ENCODE peak calls at places on chromosomes 11 and 22, in four cellular contexts. One of them, this sample, is unnamed.

GRCh38 chr22:42892571-42893316 is 35.7 kb upstream of the ARFGAP3 start:
- DNase-seq in neuronal stem cell: no peak
- DNase-seq in IMR-90: no peak
- DNase-seq in mesenchymal stem cell: no peak
- DNase-seq in this sample: no peak

GRCh38 chr22:47201186-47201995 is 438.9 kb downstream of the TBC1D22A start:
- DNase-seq in mesenchymal stem cell: no peak
- DNase-seq in IMR-90: no peak
- DNase-seq in neuronal stem cell: no peak
- DNase-seq in this sample: no peak

GRCh38 chr11:90453525-90453924 is 230.7 kb upstream of the CHORDC1 start:
- DNase-seq in IMR-90: no peak
- DNase-seq in neuronal stem cell: no peak
- DNase-seq in mesenchymal stem cell: no peak
- DNase-seq in this sample: no peak

GRCh38 chr11:121582296-121582695 is 129.5 kb upstream of the SORL1-AS1 start:
- DNase-seq in neuronal stem cell: no peak
- DNase-seq in mesenchymal stem cell: peak; percentile 36
- DNase-seq in IMR-90: no peak
- DNase-seq in this sample: no peak

GRCh38 chr11:46112961-46113617 is 8.2 kb downstream of the PHF21A start:
- DNase-seq in mesenchymal stem cell: peak; percentile 71
- DNase-seq in neuronal stem cell: peak; percentile 35
- DNase-seq in IMR-90: peak; percentile 68
- DNase-seq in this sample: peak; percentile 64

GRCh38 chr11:44637477-44637876 is 72.0 kb downstream of the CD82 start:
- DNase-seq in IMR-90: no peak
- DNase-seq in mesenchymal stem cell: no peak
- DNase-seq in neuronal stem cell: no peak
- DNase-seq in this sample: no peak

GRCh38 chr11:11978792-11979486 is 29.5 kb downstream of the DKK3 start:
- DNase-seq in neuronal stem cell: no peak
- DNase-seq in IMR-90: peak; percentile 80
- DNase-seq in mesenchymal stem cell: peak; percentile 88
- DNase-seq in this sample: no peak

GRCh38 chr22:49956914-49957825 is 3.4 kb upstream of the PIM3 start:
- DNase-seq in IMR-90: no peak
- DNase-seq in mesenchymal stem cell: no peak
- DNase-seq in neuronal stem cell: no peak
- DNase-seq in this sample: no peak

GRCh38 chr11:66979336-66979980 is 4.4 kb downstream of the C11orf86 start:
- DNase-seq in mesenchymal stem cell: no peak
- DNase-seq in IMR-90: no peak
- DNase-seq in neuronal stem cell: no peak
- DNase-seq in this sample: no peak

GRCh38 chr11:70661763-70662501 is 263.6 kb downstream of the CTTN start:
- DNase-seq in IMR-90: peak; percentile 43
- DNase-seq in mesenchymal stem cell: peak; percentile 54
- DNase-seq in neuronal stem cell: peak; percentile 43
- DNase-seq in this sample: no peak

GRCh38 chr11:98411777-98412176 is 609.0 kb upstream of the CNTN5 start:
- DNase-seq in neuronal stem cell: peak; percentile 14
- DNase-seq in mesenchymal stem cell: no peak
- DNase-seq in IMR-90: no peak
- DNase-seq in this sample: no peak

GRCh38 chr11:73143126-73143838 is 1.2 kb upstream of the FCHSD2 start:
- DNase-seq in neuronal stem cell: no peak
- DNase-seq in IMR-90: peak; percentile 58
- DNase-seq in mesenchymal stem cell: peak; percentile 67
- DNase-seq in this sample: no peak

GRCh38 chr22:31248965-31249940 is 37.2 kb downstream of the LIMK2 start:
- DNase-seq in neuronal stem cell: no peak
- DNase-seq in IMR-90: no peak
- DNase-seq in mesenchymal stem cell: no peak
- DNase-seq in this sample: no peak

GRCh38 chr11:94058630-94059029 is 37.5 kb downstream of the HEPHL1 start:
- DNase-seq in mesenchymal stem cell: no peak
- DNase-seq in IMR-90: no peak
- DNase-seq in neuronal stem cell: no peak
- DNase-seq in this sample: no peak

GRCh38 chr11:16871368-16871767 is 132.9 kb downstream of the C11orf58 start:
- DNase-seq in mesenchymal stem cell: peak; percentile 51
- DNase-seq in neuronal stem cell: no peak
- DNase-seq in IMR-90: no peak
- DNase-seq in this sample: peak; percentile 35

GRCh38 chr11:106236295-106236694 is 158.8 kb downstream of the AASDHPPT start:
- DNase-seq in mesenchymal stem cell: no peak
- DNase-seq in IMR-90: no peak
- DNase-seq in neuronal stem cell: no peak
- DNase-seq in this sample: no peak

GRCh38 chr11:34987617-34988016 is 71.2 kb downstream of the PDHX start:
- DNase-seq in mesenchymal stem cell: peak; percentile 47
- DNase-seq in neuronal stem cell: no peak
- DNase-seq in IMR-90: peak; percentile 62
- DNase-seq in this sample: no peak

GRCh38 chr11:112118176-112118575 is 31.5 kb downstream of the SDHD start:
- DNase-seq in mesenchymal stem cell: no peak
- DNase-seq in IMR-90: no peak
- DNase-seq in neuronal stem cell: no peak
- DNase-seq in this sample: no peak

GRCh38 chr11:108122166-108122628 is 830 bp downstream of the ACAT1 start:
- DNase-seq in mesenchymal stem cell: peak; percentile 56
- DNase-seq in IMR-90: no peak
- DNase-seq in neuronal stem cell: no peak
- DNase-seq in this sample: no peak

GRCh38 chr11:91859666-91860065 is 365.0 kb upstream of the FAT3 start:
- DNase-seq in IMR-90: no peak
- DNase-seq in neuronal stem cell: no peak
- DNase-seq in mesenchymal stem cell: no peak
- DNase-seq in this sample: no peak

GRCh38 chr11:93908689-93909088 is 58.3 kb upstream of the VSTM5 start:
- DNase-seq in mesenchymal stem cell: peak; percentile 56
- DNase-seq in neuronal stem cell: no peak
- DNase-seq in IMR-90: peak; percentile 91
- DNase-seq in this sample: peak; percentile 7

GRCh38 chr11:11261629-11262028 is 91.4 kb downstream of the CSNK2A3 start:
- DNase-seq in neuronal stem cell: no peak
- DNase-seq in IMR-90: no peak
- DNase-seq in mesenchymal stem cell: no peak
- DNase-seq in this sample: no peak

GRCh38 chr11:36478700-36479329 is 31.3 kb downstream of the TRAF6 start:
- DNase-seq in mesenchymal stem cell: peak; percentile 73
- DNase-seq in IMR-90: peak; percentile 59
- DNase-seq in neuronal stem cell: peak; percentile 45
- DNase-seq in this sample: peak; percentile 57

GRCh38 chr11:45048870-45049825 is 97.3 kb upstream of the PRDM11 start:
- DNase-seq in mesenchymal stem cell: no peak
- DNase-seq in IMR-90: peak; percentile 11
- DNase-seq in neuronal stem cell: no peak
- DNase-seq in this sample: no peak

GRCh38 chr11:120573756-120574354 is 62.3 kb downstream of the GRIK4 start:
- DNase-seq in mesenchymal stem cell: no peak
- DNase-seq in IMR-90: no peak
- DNase-seq in neuronal stem cell: no peak
- DNase-seq in this sample: no peak

GRCh38 chr11:19952101-19952605 is 208.1 kb downstream of the DBX1 start:
- DNase-seq in IMR-90: no peak
- DNase-seq in mesenchymal stem cell: no peak
- DNase-seq in neuronal stem cell: no peak
- DNase-seq in this sample: no peak

GRCh38 chr11:35887737-35888136 is 56.1 kb upstream of the LDLRAD3 start:
- DNase-seq in mesenchymal stem cell: no peak
- DNase-seq in neuronal stem cell: no peak
- DNase-seq in IMR-90: no peak
- DNase-seq in this sample: no peak

GRCh38 chr22:20803696-20804324 is 29.9 kb downstream of the SERPIND1 start:
- DNase-seq in neuronal stem cell: peak; percentile 20
- DNase-seq in mesenchymal stem cell: peak; percentile 50
- DNase-seq in IMR-90: peak; percentile 44
- DNase-seq in this sample: peak; percentile 60

GRCh38 chr11:17876827-17877226 is 136.0 kb downstream of the SERGEF start:
- DNase-seq in IMR-90: no peak
- DNase-seq in neuronal stem cell: no peak
- DNase-seq in mesenchymal stem cell: no peak
- DNase-seq in this sample: no peak

GRCh38 chr11:83219095-83219494 is 25.6 kb downstream of the ANKRD42 start:
- DNase-seq in mesenchymal stem cell: no peak
- DNase-seq in neuronal stem cell: no peak
- DNase-seq in IMR-90: no peak
- DNase-seq in this sample: no peak

GRCh38 chr11:46050065-46050464 is 71.2 kb downstream of the PHF21A start:
- DNase-seq in IMR-90: peak; percentile 85
- DNase-seq in neuronal stem cell: peak; percentile 49
- DNase-seq in mesenchymal stem cell: peak; percentile 84
- DNase-seq in this sample: peak; percentile 90

GRCh38 chr11:116853461-116854073 is 16.1 kb upstream of the APOA1 start:
- DNase-seq in neuronal stem cell: no peak
- DNase-seq in IMR-90: peak; percentile 96
- DNase-seq in mesenchymal stem cell: peak; percentile 94
- DNase-seq in this sample: peak; percentile 25

GRCh38 chr11:110097459-110098012 is 4.3 kb downstream of the ZC3H12C start:
- DNase-seq in mesenchymal stem cell: peak; percentile 68
- DNase-seq in neuronal stem cell: no peak
- DNase-seq in IMR-90: peak; percentile 58
- DNase-seq in this sample: peak; percentile 50

GRCh38 chr11:66221726-66222236 is 46.7 kb upstream of the RAB1B start:
- DNase-seq in neuronal stem cell: no peak
- DNase-seq in mesenchymal stem cell: peak; percentile 26
- DNase-seq in IMR-90: peak; percentile 24
- DNase-seq in this sample: no peak

DNA sequence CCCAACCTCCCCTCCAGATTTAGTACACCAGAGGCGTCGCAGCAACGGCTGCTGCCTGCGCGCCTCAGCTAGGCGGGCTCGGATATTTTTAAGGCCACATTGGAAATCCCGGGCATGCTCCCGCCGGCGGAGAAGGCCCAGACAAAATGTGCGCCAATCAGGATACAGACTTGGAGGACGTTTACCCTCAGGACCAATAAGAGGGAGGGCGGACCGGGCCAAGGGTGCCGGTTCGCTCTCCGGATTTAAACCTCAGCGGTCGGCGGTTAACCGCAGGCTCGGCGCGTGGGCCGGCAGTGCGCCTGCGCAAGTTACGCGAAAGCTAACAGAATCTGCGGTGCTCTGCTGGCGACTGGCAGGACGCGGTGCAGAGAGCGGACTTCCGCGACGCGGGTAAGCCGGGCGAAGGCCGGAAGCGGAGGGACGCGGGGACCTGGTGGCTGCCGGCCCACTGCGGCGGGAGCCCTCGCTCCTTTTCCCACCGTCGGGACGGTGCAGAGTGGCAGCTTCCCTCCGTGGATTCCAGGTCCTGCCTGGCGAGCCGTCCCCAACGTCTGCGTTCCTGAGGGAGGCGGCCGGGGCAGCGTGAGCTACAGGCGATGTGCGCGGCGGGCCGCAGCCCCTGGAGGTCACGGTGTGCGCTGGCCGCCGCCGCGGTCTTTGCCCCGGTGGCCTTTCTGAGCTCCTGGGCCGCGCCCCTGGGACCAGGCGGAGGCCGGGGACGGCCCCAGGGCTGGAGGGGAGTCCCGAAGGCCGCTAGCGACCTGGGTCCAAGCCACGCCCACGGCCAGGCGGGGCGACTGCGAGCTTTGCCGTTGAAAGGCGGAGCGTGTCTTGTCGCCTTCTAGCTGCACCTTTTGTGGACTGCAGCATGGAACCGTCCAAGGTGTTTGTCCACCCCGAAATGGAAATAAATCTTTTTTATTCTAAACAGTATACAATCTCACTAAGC is at the start of gene HYLS1:
- DNase-seq in IMR-90: peak; percentile 95
- DNase-seq in mesenchymal stem cell: peak; percentile 94
- DNase-seq in neuronal stem cell: peak; percentile 77
- DNase-seq in this sample: peak; percentile 98
- H3K18ac ChIP-seq in IMR-90: peak within 1 kb of the TSS; percentile 10
- H3K18ac ChIP-seq in mesenchymal stem cell: peak within 1 kb of the TSS; percentile 92
- H3K18ac ChIP-seq in neuronal stem cell: peak within 1 kb of the TSS; percentile 99
- H3K18ac ChIP-seq in this sample: peak within 1 kb of the TSS; percentile 95

GRCh38 chr11:128498846-128499245 is 88.5 kb downstream of the ETS1 start:
- DNase-seq in IMR-90: peak; percentile 67
- DNase-seq in mesenchymal stem cell: peak; percentile 82
- DNase-seq in neuronal stem cell: no peak
- DNase-seq in this sample: no peak
- H3K4me1 ChIP-seq in IMR-90: peaks cover 43% of the 10 kb centered on the region
- H3K4me1 ChIP-seq in mesenchymal stem cell: peaks cover 24% of the 10 kb centered on the region
- H3K4me1 ChIP-seq in neuronal stem cell: peaks cover 7% of the 10 kb centered on the region
- H3K4me1 ChIP-seq in this sample: peaks cover 32% of the 10 kb centered on the region

GRCh38 chr11:68030318-68031135 is at the start of gene NDUFS8:
- DNase-seq in mesenchymal stem cell: peak; percentile 99
- DNase-seq in neuronal stem cell: peak; percentile 99
- DNase-seq in IMR-90: peak; percentile 99
- DNase-seq in this sample: peak; percentile 97

GRCh38 chr11:68033708-68034045 is 3.2 kb downstream of the NDUFS8 start:
- DNase-seq in neuronal stem cell: no peak
- DNase-seq in mesenchymal stem cell: no peak
- DNase-seq in IMR-90: no peak
- DNase-seq in this sample: no peak

GRCh38 chr11:68032997-68033707 is 2.7 kb downstream of the NDUFS8 start:
- DNase-seq in neuronal stem cell: no peak
- DNase-seq in mesenchymal stem cell: no peak
- DNase-seq in IMR-90: no peak
- DNase-seq in this sample: no peak

GRCh38 chr11:68031136-68031459 is 617 bp downstream of the NDUFS8 start:
- DNase-seq in IMR-90: no peak
- DNase-seq in neuronal stem cell: no peak
- DNase-seq in mesenchymal stem cell: peak; percentile 26
- DNase-seq in this sample: no peak

GRCh38 chr11:68032003-68032402 is 1.5 kb downstream of the NDUFS8 start:
- DNase-seq in IMR-90: no peak
- DNase-seq in neuronal stem cell: no peak
- DNase-seq in mesenchymal stem cell: no peak
- DNase-seq in this sample: no peak
- H3K4me3 ChIP-seq in IMR-90: no peak overlapping the region
- H3K4me3 ChIP-seq in neuronal stem cell: peak overlapping the region; percentile 43
- H3K4me3 ChIP-seq in mesenchymal stem cell: no peak overlapping the region
- H3K4me3 ChIP-seq in this sample: peak overlapping the region; percentile 16

GRCh38 chr22:23901600-23901999 is 7.4 kb downstream of the MIF start:
- DNase-seq in IMR-90: no peak
- DNase-seq in neuronal stem cell: no peak
- DNase-seq in mesenchymal stem cell: no peak
- DNase-seq in this sample: no peak

GRCh38 chr22:23898006-23898974 is 4.1 kb downstream of the MIF start:
- DNase-seq in IMR-90: no peak
- DNase-seq in neuronal stem cell: no peak
- DNase-seq in mesenchymal stem cell: no peak
- DNase-seq in this sample: no peak

GRCh38 chr22:23897320-23897719 is 3.1 kb downstream of the MIF start:
- DNase-seq in mesenchymal stem cell: no peak
- DNase-seq in neuronal stem cell: no peak
- DNase-seq in IMR-90: no peak
- DNase-seq in this sample: no peak

GRCh38 chr22:23896523-23897186 is 2.5 kb downstream of the MIF start:
- DNase-seq in IMR-90: no peak
- DNase-seq in mesenchymal stem cell: no peak
- DNase-seq in neuronal stem cell: no peak
- DNase-seq in this sample: no peak

GRCh38 chr22:23899042-23899745 is 5.0 kb downstream of the MIF start:
- DNase-seq in IMR-90: no peak
- DNase-seq in neuronal stem cell: no peak
- DNase-seq in mesenchymal stem cell: no peak
- DNase-seq in this sample: no peak
- H3K18ac ChIP-seq in IMR-90: no peak overlapping the region
- H3K18ac ChIP-seq in neuronal stem cell: no peak overlapping the region
- H3K18ac ChIP-seq in mesenchymal stem cell: no peak overlapping the region
- H3K18ac ChIP-seq in this sample: no peak overlapping the region

This sample was measured in trophoblast cell.